ENCODE peak calls at places on chromosomes 11 and 22, in seven cellular contexts. Q is A549; C is dorsolateral prefrontal cortex; J is thyroid gland; I is sigmoid colon; Y is HAP-1; V is CD8-positive, alpha-beta memory T cell. L is an unnamed sample.

GRCh38 chr11:76551400-76551799 is 106.6 kb downstream of the EMSY start:
- DNase-seq in Q (no peak), C (no peak), J (no peak), I (no peak), Y (no peak), V (no peak), L (peak)

GRCh38 chr22:44338183-44338812 is 25.5 kb upstream of the SHISAL1 start:
- DNase-seq in Q (no peak), C (no peak), J (no peak), I (peak), Y (no peak), V (no peak), L (no peak)

GRCh38 chr11:61742391-61742790 is 10.0 kb upstream of the MYRF start:
- DNase-seq in Q (no peak), C (no peak), J (no peak), I (no peak), Y (no peak), V (no peak), L (no peak)

GRCh38 chr22:19962909-19963806 is 21.5 kb upstream of the TXNRD2 start:
- DNase-seq in Q (no peak), C (no peak), J (peak), I (no peak), Y (no peak), V (no peak), L (no peak)

GRCh38 chr22:41482319-41482935 is 13.5 kb downstream of the ACO2 start:
- DNase-seq in Q (no peak), C (no peak), J (no peak), I (no peak), Y (no peak), V (no peak), L (peak)

GRCh38 chr11:72781063-72781312 is 12.9 kb downstream of the STARD10 start:
- DNase-seq in Q (no peak), C (no peak), J (peak), I (no peak), Y (no peak), V (no peak), L (no peak)

GRCh38 chr11:65165847-65166317 is 4.2 kb upstream of the SPDYC start:
- DNase-seq in Q (no peak), C (no peak), J (no peak), I (no peak), Y (no peak), V (no peak), L (no peak)

GRCh38 chr22:22137891-22138290 is 106.7 kb upstream of the VPREB1 start:
- DNase-seq in Q (no peak), C (no peak), J (no peak), I (no peak), Y (no peak), V (no peak), L (no peak)

GRCh38 chr11:110087820-110088534 is 5.2 kb upstream of the ZC3H12C start:
- DNase-seq in Q (no peak), C (no peak), J (peak), I (no peak), Y (no peak), V (no peak), L (peak)

GRCh38 chr11:57150454-57150917 is 31.3 kb upstream of the LRRC55 start:
- DNase-seq in Q (no peak), C (no peak), J (no peak), I (no peak), Y (no peak), V (no peak), L (no peak)

GRCh38 chr11:67024966-67025365 is 2.0 kb downstream of the SYT12 start:
- DNase-seq in Q (no peak), C (no peak), J (no peak), I (no peak), Y (no peak), V (no peak), L (no peak)

DNA sequence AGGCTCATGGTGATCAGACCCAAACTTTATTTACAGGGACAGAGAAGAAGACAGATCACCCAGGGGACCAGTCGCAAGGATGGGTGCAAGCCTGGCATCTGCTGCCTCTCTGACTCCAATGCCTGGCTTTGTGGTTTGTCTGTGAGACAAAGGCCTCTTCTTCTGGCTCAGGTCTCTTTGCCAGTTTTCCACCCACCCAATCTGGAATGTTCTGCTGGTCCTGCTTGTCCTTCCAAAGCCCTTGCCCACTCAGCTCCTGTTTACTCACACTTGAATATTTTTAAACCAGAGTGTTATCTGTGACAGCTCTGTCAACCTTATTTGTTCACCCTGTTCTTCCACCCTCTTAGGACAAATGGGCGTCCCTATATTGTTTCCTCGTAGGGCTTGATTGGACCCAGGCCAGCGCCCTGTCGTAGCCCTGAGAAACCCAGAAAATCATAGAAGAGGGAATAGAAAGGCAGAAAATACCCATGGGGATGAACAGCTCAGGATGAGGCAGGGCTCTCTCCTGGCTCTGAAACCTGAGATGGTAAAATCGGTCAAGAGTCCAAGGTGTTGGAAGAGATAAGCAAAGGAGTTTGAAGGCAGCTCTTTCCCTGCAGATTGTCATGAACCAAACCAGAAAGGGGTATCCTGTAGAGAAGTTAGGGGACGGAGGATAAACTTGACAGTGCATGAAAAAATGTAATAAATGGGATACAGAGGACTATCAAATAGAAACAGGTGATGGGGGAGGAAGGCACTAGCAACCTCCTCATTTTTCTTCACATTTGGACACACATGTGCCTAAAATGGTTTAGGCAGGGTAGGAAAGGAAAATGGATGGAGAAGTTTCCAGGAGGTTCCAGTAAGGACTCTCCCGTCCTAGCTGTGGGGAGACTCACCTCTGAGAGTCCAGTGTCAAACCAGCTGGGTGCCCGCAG is 670 bp downstream of the CRYAB start:
- DNase-seq in Q (no peak), C (peak), J (peak), I (no peak), Y (no peak), V (no peak), L (no peak)
- H3K4me3 ChIP-seq in Q (no peak), C (peak), J (peak), I (peak), Y (no peak), V (no peak), L (no peak)

GRCh38 chr11:12103411-12104225 is 6.8 kb upstream of the MICAL2 start:
- DNase-seq in Q (no peak), C (no peak), J (peak), I (no peak), Y (no peak), V (no peak), L (no peak)

GRCh38 chr11:12100886-12101285 is 9.5 kb upstream of the MICAL2 start:
- DNase-seq in Q (no peak), C (peak), J (peak), I (no peak), Y (no peak), V (no peak), L (no peak)

GRCh38 chr11:12100429-12100828 is 10.0 kb upstream of the MICAL2 start:
- DNase-seq in Q (no peak), C (no peak), J (no peak), I (no peak), Y (no peak), V (no peak), L (no peak)

GRCh38 chr11:12101318-12101717 is 9.1 kb upstream of the MICAL2 start:
- DNase-seq in Q (no peak), C (no peak), J (no peak), I (no peak), Y (no peak), V (no peak), L (no peak)

GRCh38 chr11:12102588-12103410 is 7.6 kb upstream of the MICAL2 start:
- DNase-seq in Q (no peak), C (no peak), J (no peak), I (no peak), Y (no peak), V (no peak), L (no peak)
- H3K4me3 ChIP-seq in Q (no peak), C (no peak), J (no peak), I (no peak), Y (no peak), V (no peak), L (no peak)

GRCh38 chr11:130449246-130449990 is 973 bp downstream of the ADAMTS15 start:
- DNase-seq in Q (no peak), C (no peak), J (peak), I (no peak), Y (no peak), V (no peak), L (peak)
- H3K4me3 ChIP-seq in Q (peak), C (peak), J (peak), I (peak), Y (peak), V (no peak), L (peak)

DNA sequence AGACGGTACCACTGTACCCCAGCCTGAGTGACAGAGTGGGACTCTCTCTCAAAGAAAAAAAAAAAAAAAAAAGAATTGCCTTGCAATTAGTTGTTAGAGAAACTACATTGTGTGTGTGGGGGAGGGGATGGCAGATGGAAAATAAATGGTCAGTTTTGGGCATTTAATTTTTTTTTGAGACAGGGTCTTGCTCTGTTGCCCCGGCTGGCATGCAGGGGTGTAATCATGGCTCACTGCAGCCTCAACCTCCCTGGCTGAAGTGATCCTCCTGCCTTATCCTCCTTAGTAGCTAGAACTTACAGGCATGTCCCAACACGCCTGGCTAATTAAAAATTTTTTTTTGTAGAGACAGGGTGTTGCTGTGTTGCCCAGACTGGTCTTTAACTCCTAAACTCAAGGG is 36.4 kb downstream of the WEE1 start:
- DNase-seq in Q (no peak), C (no peak), J (no peak), I (no peak), Y (no peak), V (no peak), L (no peak)
- H3K4me3 ChIP-seq in Q (no peak), C (no peak), J (no peak), I (no peak), Y (no peak), V (no peak), L (no peak)

GRCh38 chr11:17719028-17719939 is at the start of gene MYOD1:
- DNase-seq in Q (no peak), C (no peak), J (no peak), I (peak), Y (no peak), V (no peak), L (peak)

GRCh38 chr11:17721242-17721999 is 2.0 kb downstream of the MYOD1 start:
- DNase-seq in Q (no peak), C (no peak), J (no peak), I (no peak), Y (no peak), V (no peak), L (no peak)

GRCh38 chr11:17720796-17721171 is 1.4 kb downstream of the MYOD1 start:
- DNase-seq in Q (no peak), C (no peak), J (no peak), I (no peak), Y (no peak), V (no peak), L (no peak)

GRCh38 chr11:17718510-17718962 is 835 bp upstream of the MYOD1 start:
- DNase-seq in Q (no peak), C (no peak), J (no peak), I (no peak), Y (no peak), V (no peak), L (no peak)

GRCh38 chr11:17719940-17720795 is 797 bp downstream of the MYOD1 start:
- DNase-seq in Q (no peak), C (no peak), J (no peak), I (no peak), Y (no peak), V (no peak), L (no peak)
- H3K4me3 ChIP-seq in Q (peak), C (no peak), J (no peak), I (no peak), Y (no peak), V (no peak), L (peak)

GRCh38 chr11:95241673-95242072 is 10.7 kb upstream of the SESN3 start:
- DNase-seq in Q (no peak), C (no peak), J (no peak), I (no peak), Y (no peak), V (no peak), L (no peak)
- H3K4me3 ChIP-seq in Q (no peak), C (no peak), J (no peak), I (peak), Y (no peak), V (no peak), L (no peak)

DNA sequence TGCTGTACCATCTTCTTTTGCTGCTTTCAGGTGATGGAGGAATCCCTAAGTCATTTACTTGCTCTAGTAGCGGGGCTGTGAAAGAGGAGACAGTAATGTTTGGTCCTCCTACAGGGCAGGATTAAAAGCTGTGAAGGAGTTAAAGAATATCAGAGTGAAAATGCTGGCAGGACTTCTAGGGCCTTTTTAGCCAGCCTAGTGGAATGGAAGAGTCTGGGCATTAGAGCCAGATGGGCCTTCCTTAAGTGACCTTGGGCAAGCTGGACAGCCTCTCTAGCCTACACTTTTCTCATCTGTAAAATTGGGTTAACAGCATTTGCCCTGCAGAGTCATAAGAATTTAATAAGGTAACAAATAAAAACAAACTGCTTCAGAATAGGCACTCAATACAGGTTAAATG is 114.7 kb downstream of the RBFOX2 start:
- DNase-seq in Q (no peak), C (no peak), J (no peak), I (no peak), Y (no peak), V (no peak), L (no peak)
- H3K4me3 ChIP-seq in Q (no peak), C (no peak), J (no peak), I (peak), Y (no peak), V (no peak), L (no peak)

DNA sequence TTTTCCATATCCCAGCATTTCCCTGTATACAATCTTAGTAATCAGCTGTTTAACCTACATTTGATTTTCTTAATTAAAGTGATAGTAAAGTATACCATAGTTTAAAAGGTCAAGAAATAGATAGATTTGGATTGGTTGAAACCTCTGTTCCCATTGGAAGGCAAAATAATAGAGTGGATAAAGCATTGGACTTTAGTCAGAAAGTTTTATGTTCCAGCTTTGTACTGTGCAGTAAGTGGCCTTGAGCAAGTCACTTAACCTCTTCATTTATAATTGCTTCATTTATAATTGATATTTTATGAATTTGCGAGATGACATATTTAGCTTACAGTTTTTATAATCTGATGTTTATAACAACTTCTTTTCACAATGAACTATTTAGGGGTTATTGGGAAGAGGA is 3.6 kb downstream of the ZFP91 start:
- DNase-seq in Q (no peak), C (no peak), J (no peak), I (no peak), Y (no peak), V (no peak), L (no peak)
- H3K4me3 ChIP-seq in Q (no peak), C (no peak), J (no peak), I (no peak), Y (no peak), V (no peak), L (no peak)

GRCh38 chr11:130426223-130427048 is 2.0 kb downstream of the ADAMTS8 start:
- DNase-seq in Q (no peak), C (peak), J (peak), I (peak), Y (no peak), V (no peak), L (no peak)
- H3K4me3 ChIP-seq in Q (no peak), C (peak), J (no peak), I (peak), Y (no peak), V (no peak), L (no peak)

L was measured in astrocyte of the spinal cord.